ENCODE peak calls at places on chromosomes 3 and 15, in ten cellular contexts. T, R, Y, M, N, L, Q, C, A and U are unnamed samples.

GRCh38 chr3:61172684-61173083 is 78.6 kb downstream of the FHIT start:
- DNase-seq in A (no peak), M (no peak), T (no peak), Q (no peak), R (no peak), L (peak), C (no peak), N (no peak), Y (no peak), U (no peak)

GRCh38 chr3:108223928-108224327 is 1.7 kb upstream of the IFT57 start:
- DNase-seq in Y (no peak), N (no peak), Q (peak), R (no peak), M (no peak), T (peak), A (no peak), L (no peak), C (peak), U (no peak)

GRCh38 chr3:83354205-83354604 is 1592.8 kb upstream of the GBE1 start:
- DNase-seq in N (no peak), Q (no peak), A (no peak), T (no peak), C (no peak), M (no peak), R (no peak), Y (no peak), L (no peak), U (no peak)

GRCh38 chr3:119395923-119396358 is 67.5 kb downstream of the TMEM39A start:
- DNase-seq in N (no peak), M (no peak), Y (peak), R (no peak), L (no peak), C (no peak), T (peak), A (no peak), Q (no peak), U (no peak)

GRCh38 chr3:184459355-184459754 is 79.5 kb downstream of the CHRD start:
- DNase-seq in N (peak), T (no peak), R (no peak), M (no peak), A (no peak), L (peak), Q (peak), C (peak), Y (no peak), U (no peak)

GRCh38 chr3:173690542-173690941 is 293.0 kb downstream of the NLGN1 start:
- DNase-seq in R (no peak), C (no peak), Y (no peak), M (no peak), A (no peak), N (no peak), L (no peak), Q (no peak), T (no peak), U (no peak)

GRCh38 chr3:71930056-71930991 is 145.4 kb upstream of the PROK2 start:
- DNase-seq in N (no peak), Y (peak), R (peak), M (no peak), L (no peak), C (peak), Q (peak), A (no peak), T (peak), U (no peak)

GRCh38 chr3:142614059-142614626 is 17.9 kb downstream of the PLS1 start:
- DNase-seq in A (no peak), R (no peak), Q (no peak), Y (no peak), N (no peak), T (no peak), C (no peak), L (no peak), M (no peak), U (no peak)

GRCh38 chr15:20340931-20341661 is 200.5 kb downstream of the GOLGA6L6 start:
- DNase-seq in N (peak), A (peak), Q (peak), R (peak), C (no peak), T (no peak), L (peak), M (peak), Y (peak), U (peak)

GRCh38 chr3:194023501-194024280 is 112.3 kb upstream of the HES1 start:
- DNase-seq in Y (no peak), A (no peak), T (no peak), R (no peak), L (no peak), C (no peak), Q (peak), M (no peak), N (no peak), U (no peak)

GRCh38 chr15:27490867-27491595 is 520.0 kb downstream of the GABRG3 start:
- DNase-seq in Y (no peak), C (no peak), N (no peak), L (no peak), M (no peak), A (no peak), R (no peak), T (no peak), Q (no peak), U (no peak)

GRCh38 chr15:91710072-91710471 is 143.4 kb upstream of the SLCO3A1 start:
- DNase-seq in Y (no peak), T (no peak), R (no peak), M (no peak), Q (no peak), C (no peak), N (no peak), A (no peak), L (no peak), U (no peak)

GRCh38 chr3:123153821-123154323 is 47.9 kb upstream of the SEC22A start:
- DNase-seq in C (no peak), Q (no peak), L (no peak), R (no peak), Y (no peak), M (no peak), N (no peak), T (no peak), A (peak), U (peak)

GRCh38 chr15:60469893-60470641 is 8.9 kb downstream of the ICE2 start:
- DNase-seq in L (no peak), Y (no peak), N (no peak), R (no peak), C (no peak), M (no peak), T (no peak), Q (peak), A (no peak), U (no peak)

GRCh38 chr3:3281024-3281423 is 101.5 kb upstream of the CRBN start:
- DNase-seq in Q (no peak), N (no peak), R (no peak), C (no peak), A (no peak), T (no peak), Y (no peak), M (no peak), L (no peak), U (no peak)

GRCh38 chr3:11930084-11930483 is 74.1 kb upstream of the SYN2 start:
- DNase-seq in T (no peak), Y (no peak), M (no peak), L (no peak), N (no peak), R (no peak), A (no peak), C (no peak), Q (no peak), U (no peak)

GRCh38 chr3:193190387-193190786 is 50.6 kb upstream of the PLAAT1 start:
- DNase-seq in Y (peak), T (no peak), Q (peak), N (no peak), L (peak), M (no peak), A (no peak), R (no peak), C (no peak), U (no peak)

GRCh38 chr15:29129903-29130302 is 139.7 kb downstream of the NSMCE3 start:
- DNase-seq in L (no peak), Y (no peak), R (no peak), A (no peak), T (no peak), C (no peak), N (peak), Q (no peak), M (peak), U (no peak)

GRCh38 chr3:62376906-62377865 is 3.8 kb upstream of the FEZF2 start:
- DNase-seq in M (no peak), C (no peak), N (no peak), A (no peak), Q (no peak), T (no peak), Y (peak), L (no peak), R (no peak), U (no peak)

GRCh38 chr3:102454101-102454625 is 19.3 kb downstream of the ZPLD1 start:
- DNase-seq in A (no peak), M (no peak), N (no peak), T (no peak), C (no peak), R (no peak), Y (no peak), Q (no peak), L (no peak), U (no peak)

GRCh38 chr3:126607214-126607908 is 47.6 kb downstream of the TXNRD3 start:
- DNase-seq in Q (peak), Y (no peak), T (no peak), N (no peak), A (peak), C (peak), R (no peak), M (no peak), L (no peak), U (no peak)

GRCh38 chr3:13493867-13494441 is 13.8 kb downstream of the HDAC11 start:
- DNase-seq in R (no peak), N (peak), L (no peak), Q (no peak), C (no peak), A (no peak), M (peak), Y (no peak), T (no peak), U (no peak)

GRCh38 chr15:75732809-75733451 is 20.3 kb upstream of the CSPG4 start:
- DNase-seq in R (peak), M (peak), A (peak), L (peak), N (peak), C (no peak), T (peak), Q (peak), Y (peak), U (no peak)

DNA sequence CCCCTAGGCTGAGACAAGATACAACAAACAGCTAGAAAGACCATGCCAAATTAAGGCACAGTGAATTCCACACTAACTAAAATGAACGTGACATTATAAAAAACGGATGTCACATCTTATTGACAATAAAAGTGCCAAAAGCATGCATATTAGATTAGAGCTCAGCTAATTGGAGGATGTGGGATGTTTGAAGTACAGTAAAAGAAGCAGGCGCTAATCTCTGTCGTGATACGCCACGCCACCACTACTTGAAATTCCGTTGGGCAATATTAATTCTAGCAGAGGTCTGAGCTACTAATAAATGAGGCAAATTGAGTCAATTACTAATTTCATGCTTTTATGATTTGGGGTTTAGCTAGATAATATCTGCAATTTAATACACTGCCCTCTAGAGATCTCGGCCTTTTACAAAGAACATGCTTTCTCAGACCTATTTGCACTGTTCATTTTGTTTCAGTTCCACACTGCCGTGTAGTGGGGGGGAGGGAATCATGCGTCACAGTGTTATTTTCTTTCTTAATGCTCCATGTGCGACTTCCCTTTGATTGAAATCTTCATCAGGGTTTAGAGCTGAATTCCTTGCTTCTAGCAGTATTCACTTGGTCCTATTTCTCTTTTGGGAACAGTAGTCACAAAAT is 52.9 kb upstream of the ROBO2 start:
- DNase-seq in A (no peak), Q (no peak), L (no peak), T (no peak), Y (no peak), C (no peak), R (no peak), M (no peak), N (no peak), U (no peak)
- TF ChIP-seq CTCF in A (no peak), Q (no peak), L (no peak), T (no peak), Y (no peak), C (no peak), R (no peak), M (no peak), N (no peak), U (no peak)

GRCh38 chr15:63056843-63057242 is 14.3 kb downstream of the TPM1 start:
- DNase-seq in Y (no peak), M (no peak), L (no peak), C (no peak), T (no peak), A (no peak), N (no peak), R (no peak), Q (no peak), U (no peak)
- TF ChIP-seq CTCF in Y (no peak), M (no peak), L (no peak), C (no peak), T (no peak), A (no peak), N (no peak), R (no peak), Q (no peak), U (no peak)

DNA sequence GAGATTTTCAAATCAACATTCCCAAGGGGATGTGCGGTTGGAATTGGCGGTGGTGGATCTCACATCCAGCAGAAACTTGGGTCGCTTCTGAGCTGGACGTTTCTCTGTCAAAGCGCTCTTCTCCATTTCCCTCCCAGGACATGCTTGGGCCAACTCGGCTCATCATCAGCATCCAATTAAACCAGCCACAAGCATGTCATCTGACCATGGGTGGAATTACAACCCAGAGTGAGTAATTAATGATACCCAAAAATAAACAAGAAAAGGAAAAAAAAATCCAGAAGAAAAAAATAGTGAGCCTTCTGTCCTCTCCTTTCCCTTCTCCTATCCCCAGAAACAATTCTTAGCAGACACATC is 111.2 kb downstream of the XXYLT1 start:
- DNase-seq in Q (no peak), Y (no peak), M (no peak), R (no peak), A (no peak), L (no peak), C (no peak), T (no peak), N (no peak), U (no peak)
- TF ChIP-seq CTCF in Q (no peak), Y (no peak), M (no peak), R (no peak), A (no peak), L (no peak), C (no peak), T (no peak), N (no peak), U (no peak)

DNA sequence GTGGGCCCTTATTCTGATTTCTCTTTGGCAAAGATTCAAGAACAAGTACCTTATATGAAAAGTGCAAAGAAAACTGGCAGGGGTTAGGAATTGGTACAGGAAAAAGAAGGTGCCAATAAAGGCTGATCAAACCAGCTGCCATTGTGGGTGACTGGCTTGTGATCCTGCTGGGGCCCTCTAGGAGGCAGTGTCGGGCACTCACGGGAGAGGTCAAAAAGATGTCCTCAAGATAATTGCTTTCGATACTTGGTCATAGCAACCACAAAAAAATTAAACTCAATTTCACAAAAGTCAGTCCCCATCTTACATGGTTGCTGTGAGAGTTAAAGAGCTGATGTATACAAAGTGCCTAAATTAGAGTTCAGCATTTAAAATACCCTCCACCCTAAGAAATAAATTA is 31.0 kb upstream of the CAV3 start:
- DNase-seq in A (no peak), Q (no peak), L (no peak), M (no peak), R (no peak), C (no peak), Y (no peak), N (no peak), T (no peak), U (no peak)
- TF ChIP-seq CTCF in A (no peak), Q (peak), L (no peak), M (peak), R (peak), C (peak), Y (peak), N (no peak), T (peak), U (peak)